ENCODE peak calls at places on chromosomes 1 and 21, in nine cellular contexts. H is GM12891, I is A549, O is transverse colon, P is erythroblast, D is IMR-90, A is spleen, B is ovary, T is breast epithelium. Q is an unnamed sample.

GRCh38 chr1:119542492-119542946 is 35.5 kb downstream of the HSD3B1 start:
- DNase-seq in O (no peak), I (no peak), D (no peak), T (no peak), H (no peak), B (no peak), P (no peak), A (no peak), Q (no peak)

GRCh38 chr1:62235576-62235975 is 40.9 kb downstream of the L1TD1 start:
- DNase-seq in A (no peak), B (no peak), T (no peak), I (no peak), D (no peak), P (no peak), O (no peak), H (no peak), Q (no peak)

GRCh38 chr1:222757673-222758268 is 20.8 kb downstream of the FAM177B start:
- DNase-seq in A (no peak), I (no peak), O (peak), H (no peak), B (no peak), D (no peak), T (no peak), P (no peak), Q (no peak)

GRCh38 chr1:27360159-27361043 is 6.4 kb downstream of the MAP3K6 start:
- DNase-seq in D (no peak), B (no peak), A (peak), T (no peak), I (no peak), H (no peak), O (peak), P (no peak), Q (no peak)

GRCh38 chr1:219757890-219758289 is 145.0 kb upstream of the ZC3H11B start:
- DNase-seq in O (no peak), H (no peak), D (no peak), A (no peak), I (no peak), P (no peak), B (peak), T (no peak), Q (no peak)

GRCh38 chr21:16605588-16605987 is 875.8 kb downstream of the USP25 start:
- DNase-seq in B (no peak), A (no peak), O (no peak), P (no peak), T (no peak), H (no peak), D (no peak), I (no peak), Q (no peak)

GRCh38 chr1:35433714-35434113 is 123.5 kb downstream of the KIAA0319L start:
- DNase-seq in I (no peak), O (no peak), P (no peak), T (no peak), B (no peak), D (no peak), A (no peak), H (no peak), Q (no peak)

GRCh38 chr1:209106237-209106741 is 477.2 kb upstream of the CAMK1G start:
- DNase-seq in D (peak), H (no peak), I (no peak), T (no peak), O (no peak), B (no peak), A (no peak), P (no peak), Q (no peak)

GRCh38 chr21:45295576-45296365 is 8.1 kb upstream of the POFUT2 start:
- DNase-seq in P (no peak), D (peak), O (peak), I (no peak), H (no peak), A (no peak), T (no peak), B (peak), Q (no peak)

GRCh38 chr1:27550510-27551169 is 53.3 kb downstream of the AHDC1 start:
- DNase-seq in D (no peak), T (no peak), P (no peak), A (no peak), I (no peak), O (no peak), H (no peak), B (no peak), Q (no peak)

GRCh38 chr1:185249563-185249962 is 67.5 kb downstream of the IVNS1ABP start:
- DNase-seq in T (no peak), B (no peak), A (no peak), I (no peak), O (no peak), D (no peak), P (peak), H (no peak), Q (no peak)

GRCh38 chr1:153752561-153753195 is 22.5 kb upstream of the SLC27A3 start:
- DNase-seq in P (no peak), D (peak), B (peak), H (no peak), I (no peak), O (no peak), A (peak), T (no peak), Q (no peak)

GRCh38 chr1:43992232-43992995 is 1.0 kb downstream of the CCDC24 start:
- DNase-seq in I (no peak), H (no peak), B (no peak), P (no peak), D (no peak), A (peak), T (no peak), O (no peak), Q (no peak)

GRCh38 chr1:94883688-94884087 is 43.2 kb downstream of the CNN3 start:
- DNase-seq in O (no peak), A (no peak), T (no peak), B (no peak), D (peak), H (no peak), I (no peak), P (peak), Q (no peak)

GRCh38 chr1:156295391-156295947 is at the start of gene GLMP:
- DNase-seq in P (peak), D (peak), A (peak), T (peak), B (peak), O (peak), I (peak), H (peak), Q (no peak)

GRCh38 chr1:18288609-18289219 is 181.1 kb downstream of the IGSF21 start:
- DNase-seq in P (no peak), B (no peak), H (no peak), O (no peak), D (no peak), T (no peak), A (no peak), I (no peak), Q (no peak)

GRCh38 chr1:87180682-87181081 is 148.0 kb upstream of the LMO4 start:
- DNase-seq in B (no peak), T (no peak), P (no peak), D (no peak), H (no peak), A (no peak), O (no peak), I (no peak), Q (no peak)

GRCh38 chr1:48761411-48761810 is 15.3 kb downstream of the BEND5 start:
- DNase-seq in A (no peak), P (no peak), B (no peak), H (no peak), T (no peak), I (no peak), D (peak), O (no peak), Q (no peak)

GRCh38 chr1:194102607-194103006 is 916.2 kb upstream of the B3GALT2 start:
- DNase-seq in T (no peak), A (no peak), O (no peak), D (peak), I (no peak), P (no peak), H (no peak), B (no peak), Q (no peak)

GRCh38 chr1:211340622-211341487 is 14.2 kb downstream of the TRAF5 start:
- DNase-seq in A (no peak), I (no peak), P (no peak), H (no peak), D (no peak), B (no peak), T (no peak), O (peak), Q (no peak)

GRCh38 chr1:238991730-238992490 is 394.5 kb upstream of the CHRM3 start:
- DNase-seq in B (no peak), D (no peak), T (no peak), P (no peak), A (no peak), O (no peak), H (no peak), I (no peak), Q (no peak)

GRCh38 chr1:6915999-6916565 is 130.8 kb downstream of the CAMTA1 start:
- DNase-seq in B (no peak), T (no peak), D (no peak), H (no peak), P (no peak), O (no peak), I (no peak), A (no peak), Q (no peak)

GRCh38 chr1:8570435-8570834 is 247.0 kb downstream of the RERE start:
- DNase-seq in I (no peak), A (no peak), D (peak), B (no peak), O (no peak), H (no peak), T (no peak), P (no peak), Q (no peak)

GRCh38 chr1:198267921-198268320 is 111.1 kb downstream of the NEK7 start:
- DNase-seq in A (no peak), H (no peak), O (no peak), I (no peak), B (no peak), D (peak), P (no peak), T (no peak), Q (no peak)

GRCh38 chr1:56676571-56677035 is 31.5 kb downstream of the PRKAA2 start:
- DNase-seq in B (no peak), D (peak), P (no peak), A (no peak), T (no peak), O (no peak), H (no peak), I (peak), Q (no peak)

GRCh38 chr1:186985889-186986491 is 157.2 kb downstream of the PLA2G4A start:
- DNase-seq in D (peak), A (no peak), H (peak), O (no peak), T (no peak), I (peak), P (peak), B (no peak), Q (no peak)

GRCh38 chr1:232613752-232614381 is 16.1 kb downstream of the SIPA1L2 start:
- DNase-seq in B (no peak), A (no peak), H (no peak), I (no peak), D (peak), T (no peak), O (no peak), P (no peak), Q (no peak)

GRCh38 chr1:180854456-180854855 is 58.2 kb upstream of the KIAA1614 start:
- DNase-seq in B (no peak), I (no peak), P (peak), D (no peak), O (no peak), T (no peak), A (no peak), H (no peak), Q (no peak)

GRCh38 chr1:172107261-172107820 is 266.0 kb downstream of the DNM3 start:
- DNase-seq in D (peak), I (no peak), P (no peak), H (no peak), O (no peak), A (no peak), T (no peak), B (no peak), Q (no peak)

GRCh38 chr1:183822081-183822611 is 17.2 kb downstream of the RGL1 start:
- DNase-seq in I (no peak), O (no peak), P (no peak), H (no peak), D (peak), T (no peak), B (peak), A (no peak), Q (no peak)

GRCh38 chr21:40054403-40054802 is 187.2 kb downstream of the PCP4 start:
- DNase-seq in O (peak), P (no peak), H (no peak), I (no peak), T (peak), D (no peak), B (no peak), A (no peak), Q (no peak)

GRCh38 chr1:108600504-108600903 is 40.6 kb downstream of the EEIG2 start:
- DNase-seq in A (no peak), O (no peak), T (no peak), I (no peak), D (no peak), P (no peak), H (no peak), B (no peak), Q (no peak)

GRCh38 chr1:189606047-189606446 is 871.6 kb downstream of the BRINP3 start:
- DNase-seq in H (no peak), A (no peak), D (no peak), O (no peak), T (no peak), P (no peak), B (no peak), I (no peak), Q (no peak)

GRCh38 chr1:203557958-203558760 is 64.2 kb downstream of the OPTC start:
- DNase-seq in I (peak), P (no peak), H (no peak), D (peak), B (peak), O (peak), A (no peak), T (no peak), Q (no peak)

GRCh38 chr1:23367791-23368561 is 1.7 kb downstream of the ZNF436 start:
- DNase-seq in P (peak), D (peak), B (peak), I (peak), H (peak), O (peak), T (peak), A (peak), Q (peak)
- TF ChIP-seq POLR2A in P (peak), D (peak), B (peak), I (peak), H (peak), O (peak), T (peak), A (peak), Q (peak)

GRCh38 chr21:43354016-43354420 is 72.9 kb downstream of the SIK1 start:
- DNase-seq in A (no peak), D (no peak), B (no peak), P (no peak), I (no peak), H (no peak), T (no peak), O (peak), Q (no peak)
- TF ChIP-seq POLR2A in A (no peak), D (no peak), B (no peak), P (no peak), I (no peak), H (no peak), T (no peak), O (no peak), Q (no peak)

DNA sequence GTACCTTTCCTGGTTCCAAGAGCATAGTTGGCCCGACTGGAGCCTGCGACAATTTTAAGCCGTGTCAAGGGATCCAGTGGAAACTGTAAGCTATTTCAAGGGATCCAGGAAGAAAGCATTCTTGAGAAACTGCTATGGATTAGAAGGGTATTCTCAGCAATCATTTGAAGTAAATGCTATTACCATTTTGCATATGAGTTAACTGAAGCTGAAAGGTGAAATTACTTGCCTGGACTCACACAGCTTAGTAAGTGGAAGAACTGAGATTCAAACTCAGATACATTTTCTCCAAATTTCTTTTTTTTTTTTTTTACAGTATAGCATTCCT is 589 bp downstream of the ZNF684 start:
- DNase-seq in I (no peak), P (no peak), B (no peak), T (no peak), H (no peak), A (no peak), O (no peak), D (no peak), Q (no peak)
- TF ChIP-seq POLR2A in I (no peak), P (no peak), B (no peak), T (no peak), H (no peak), A (no peak), O (no peak), D (no peak), Q (no peak)

DNA sequence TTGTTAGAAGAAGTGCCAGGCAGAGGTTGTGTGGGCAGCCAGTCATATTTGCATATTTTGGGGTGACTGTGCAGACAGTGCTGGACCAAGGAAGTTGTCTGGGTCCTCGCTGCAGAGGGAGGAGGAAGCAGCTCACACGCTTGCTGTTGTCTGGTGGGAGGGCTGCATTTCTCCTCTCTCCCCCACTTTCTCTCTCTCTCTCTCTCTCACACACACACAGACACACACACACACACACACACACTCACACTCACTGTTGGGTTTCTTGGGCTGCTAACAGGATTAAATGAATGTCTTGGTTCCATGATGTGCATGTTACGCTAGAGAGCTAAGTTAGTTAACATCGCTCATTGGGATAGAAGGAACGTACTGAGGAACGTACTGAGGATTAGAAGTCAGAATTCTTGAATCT is 72.9 kb downstream of the AGPAT3 start:
- DNase-seq in B (no peak), P (no peak), A (no peak), H (peak), T (no peak), I (no peak), D (no peak), O (no peak), Q (no peak)
- TF ChIP-seq POLR2A in B (no peak), P (no peak), A (no peak), H (peak), T (no peak), I (no peak), D (no peak), O (no peak), Q (no peak)

GRCh38 chr1:150003826-150004225 is 6.7 kb downstream of the OTUD7B start:
- DNase-seq in I (no peak), O (no peak), T (no peak), D (no peak), P (no peak), B (no peak), H (no peak), A (no peak), Q (no peak)
- TF ChIP-seq POLR2A in I (no peak), O (no peak), T (no peak), D (no peak), P (no peak), B (no peak), H (no peak), A (no peak), Q (no peak)

DNA sequence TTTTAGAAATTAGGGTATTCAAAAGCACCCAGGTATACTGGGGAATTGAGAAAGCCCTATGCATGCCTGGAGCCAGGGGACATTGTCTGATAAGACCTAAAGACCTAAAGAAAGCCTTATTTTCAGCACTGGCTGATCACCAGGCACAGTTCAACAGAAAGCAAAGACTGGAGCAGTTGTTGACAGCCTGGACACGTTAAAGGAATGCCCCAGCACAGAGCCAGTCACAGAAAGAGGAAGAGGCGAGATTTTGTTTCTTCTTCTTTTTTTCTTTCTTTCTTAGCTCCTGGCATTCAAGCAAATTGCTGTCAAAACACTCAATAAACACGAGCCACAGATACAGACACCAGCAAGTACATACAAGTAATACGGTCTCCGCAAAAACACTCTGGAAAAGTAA is 40.4 kb downstream of the RNF187 start:
- DNase-seq in I (no peak), H (no peak), A (peak), O (no peak), B (no peak), P (no peak), D (no peak), T (no peak), Q (no peak)
- TF ChIP-seq POLR2A in I (no peak), H (no peak), A (no peak), O (no peak), B (no peak), P (no peak), D (no peak), T (no peak), Q (no peak)

DNA sequence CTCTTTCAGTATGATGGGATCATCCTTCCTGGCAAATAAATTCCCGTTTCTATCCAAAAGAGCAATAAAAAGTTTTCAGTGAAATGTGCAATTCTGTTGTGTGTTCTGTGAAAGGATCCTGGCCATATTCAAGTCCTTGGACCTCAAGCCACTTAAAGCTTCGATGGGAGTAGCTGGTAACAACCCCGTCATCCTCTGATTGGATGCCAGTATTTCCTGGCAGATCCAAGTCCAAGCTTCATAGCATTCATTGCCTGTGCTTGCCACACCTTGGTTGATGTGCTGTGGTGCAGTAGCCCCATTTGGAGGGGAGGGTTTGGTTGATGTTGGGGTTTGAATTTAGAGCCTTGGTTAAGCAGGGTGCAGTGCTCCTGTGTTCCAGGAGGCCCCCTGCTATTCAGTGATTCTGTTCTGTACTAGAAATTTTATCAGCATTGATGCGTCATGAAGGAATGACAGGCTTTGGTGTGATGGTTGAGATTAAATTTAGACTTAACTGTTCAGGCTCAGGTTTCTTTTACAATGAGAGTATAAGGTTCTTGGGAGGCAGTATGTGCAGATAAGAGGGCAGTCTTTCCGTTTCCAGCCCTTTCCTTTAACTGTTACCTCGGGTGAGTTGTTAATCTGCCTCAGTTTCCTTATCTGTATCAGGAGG is 4.9 kb downstream of the RPL11 start:
- DNase-seq in I (no peak), D (peak), T (no peak), P (no peak), B (no peak), A (no peak), O (peak), H (no peak), Q (no peak)
- TF ChIP-seq POLR2A in I (no peak), D (no peak), T (no peak), P (no peak), B (no peak), A (no peak), O (no peak), H (no peak), Q (no peak)

DNA sequence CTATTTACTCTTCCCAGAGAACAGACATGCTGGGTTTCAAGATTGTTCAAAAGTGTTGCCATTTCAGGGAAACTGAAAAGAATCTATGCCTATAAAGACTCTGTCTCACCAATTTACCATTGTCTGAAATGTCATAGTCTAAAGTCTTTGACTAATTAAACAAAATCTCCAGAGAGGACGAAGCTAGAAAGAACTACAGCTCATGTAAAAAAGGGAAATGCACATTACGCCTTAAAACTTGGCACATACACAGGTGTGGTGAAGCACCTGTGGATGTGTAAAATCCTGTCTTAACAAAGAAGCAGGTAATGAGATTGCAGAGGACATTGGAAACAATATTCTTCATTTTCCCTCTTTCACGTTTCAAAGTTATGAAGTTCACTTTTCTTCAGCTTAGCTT is 130.6 kb downstream of the EIF4G3 start:
- DNase-seq in A (no peak), D (no peak), O (no peak), H (no peak), B (no peak), T (no peak), P (no peak), I (no peak), Q (no peak)
- TF ChIP-seq POLR2A in A (no peak), D (no peak), O (no peak), H (no peak), B (no peak), T (no peak), P (no peak), I (no peak), Q (no peak)

Q was measured in esophagus muscularis mucosa.